ENCODE peak calls at places on chromosomes 12 and 14, in five cellular contexts. A is IMR-90, Q is endodermal cell, D is esophagus squamous epithelium, J is lower lobe of right lung. U is an unnamed sample.

GRCh38 chr12:72535591-72535990 is 263.4 kb downstream of the TRHDE start:
- DNase-seq in A (no peak), Q (no peak), D (no peak), J (no peak), U (no peak)

GRCh38 chr12:15212877-15213276 is 8.3 kb downstream of the RERG start:
- DNase-seq in A (no peak), Q (no peak), D (no peak), J (no peak), U (no peak)

GRCh38 chr12:82473111-82473754 is 114.9 kb downstream of the METTL25 start:
- DNase-seq in A (no peak), Q (peak), D (no peak), J (no peak), U (no peak)

GRCh38 chr12:48542300-48542928 is 17.0 kb downstream of the OR8S1 start:
- DNase-seq in A (peak), Q (peak), D (no peak), J (peak), U (peak)

GRCh38 chr12:143964-144649 is 69.8 kb downstream of the SLC6A12 start:
- DNase-seq in A (no peak), Q (no peak), D (no peak), J (no peak), U (no peak)

GRCh38 chr12:77392467-77392866 is 327.1 kb upstream of the E2F7 start:
- DNase-seq in A (no peak), Q (no peak), D (no peak), J (no peak), U (no peak)

GRCh38 chr12:31005944-31006361 is 67.7 kb upstream of the DDX11 start:
- DNase-seq in A (peak), Q (no peak), D (no peak), J (no peak), U (peak)

GRCh38 chr14:52325126-52325525 is 11.0 kb downstream of the PTGER2 start:
- DNase-seq in A (peak), Q (no peak), D (no peak), J (no peak), U (no peak)

GRCh38 chr12:26100966-26101744 is 23.7 kb downstream of the BHLHE41 start:
- DNase-seq in A (no peak), Q (peak), D (no peak), J (no peak), U (no peak)

GRCh38 chr14:50773632-50774541 is 57.1 kb downstream of the NIN start:
- DNase-seq in A (peak), Q (peak), D (no peak), J (no peak), U (peak)

GRCh38 chr14:57871487-57872080 is 5.7 kb upstream of the SLC35F4 start:
- DNase-seq in A (peak), Q (peak), D (no peak), J (no peak), U (peak)

GRCh38 chr12:125202421-125202820 is 137.2 kb downstream of the AACS start:
- DNase-seq in A (no peak), Q (no peak), D (no peak), J (no peak), U (no peak)

GRCh38 chr12:107523760-107524558 is 161.6 kb upstream of the PWP1 start:
- DNase-seq in A (no peak), Q (no peak), D (no peak), J (no peak), U (no peak)

GRCh38 chr12:124395986-124396385 is 101.1 kb downstream of the RFLNA start:
- DNase-seq in A (no peak), Q (no peak), D (no peak), J (no peak), U (no peak)

GRCh38 chr12:52661668-52662067 is 9.7 kb upstream of the KRT2 start:
- DNase-seq in A (no peak), Q (no peak), D (no peak), J (no peak), U (no peak)

GRCh38 chr12:116737774-116738657 is at the start of the genes RNFT2 and SPRING1:
- DNase-seq in A (peak), Q (peak), D (peak), J (peak), U (peak)
- TF ChIP-seq CTCF in A (peak), Q (peak), D (no peak), J (no peak), U (no peak)

GRCh38 chr12:68613209-68613904 is 2.7 kb downstream of the RAP1B start:
- DNase-seq in A (no peak), Q (no peak), D (no peak), J (no peak), U (no peak)
- H3K4me3 ChIP-seq in A (no peak), Q (peak), D (peak), J (peak), U (peak)

GRCh38 chr14:90460136-90460535 is 63.3 kb downstream of the CALM1 start:
- DNase-seq in A (peak), Q (no peak), D (no peak), J (no peak), U (no peak)

GRCh38 chr14:90464481-90464880 is 67.7 kb downstream of the CALM1 start:
- DNase-seq in A (no peak), Q (no peak), D (no peak), J (no peak), U (no peak)

GRCh38 chr14:90458536-90458935 is 61.7 kb downstream of the CALM1 start:
- DNase-seq in A (no peak), Q (no peak), D (no peak), J (no peak), U (no peak)

GRCh38 chr14:90457191-90457590 is 60.4 kb downstream of the CALM1 start:
- DNase-seq in A (no peak), Q (no peak), D (no peak), J (no peak), U (no peak)

DNA sequence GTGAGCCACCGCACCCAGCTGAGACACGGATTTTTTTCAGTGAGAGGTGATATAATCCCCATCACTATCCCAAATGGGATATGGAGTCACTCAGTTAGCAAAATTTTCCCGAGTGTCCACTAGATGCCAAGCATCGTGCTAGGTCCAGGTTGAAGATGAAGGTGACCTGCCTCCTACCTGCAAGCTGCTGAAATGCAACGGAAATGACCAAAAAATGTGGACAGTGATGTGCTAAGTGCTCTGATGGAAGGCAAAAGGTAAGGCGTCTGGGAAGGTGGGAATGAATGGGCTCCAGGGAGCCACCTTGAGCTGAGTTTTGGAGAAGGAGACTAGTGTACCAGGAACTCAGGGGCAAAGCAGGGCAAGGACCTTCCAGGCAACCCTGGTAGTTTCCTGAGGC is 64.6 kb downstream of the CALM1 start:
- DNase-seq in A (no peak), Q (no peak), D (no peak), J (no peak), U (no peak)
- TF ChIP-seq CTCF in A (no peak), Q (peak), D (no peak), J (no peak), U (no peak)

GRCh38 chr14:74932401-74932901 is 9.4 kb upstream of the RPS6KL1 start:
- DNase-seq in A (no peak), Q (no peak), D (no peak), J (no peak), U (peak)
- H3K4me3 ChIP-seq in A (no peak), Q (no peak), D (no peak), J (no peak), U (no peak)

DNA sequence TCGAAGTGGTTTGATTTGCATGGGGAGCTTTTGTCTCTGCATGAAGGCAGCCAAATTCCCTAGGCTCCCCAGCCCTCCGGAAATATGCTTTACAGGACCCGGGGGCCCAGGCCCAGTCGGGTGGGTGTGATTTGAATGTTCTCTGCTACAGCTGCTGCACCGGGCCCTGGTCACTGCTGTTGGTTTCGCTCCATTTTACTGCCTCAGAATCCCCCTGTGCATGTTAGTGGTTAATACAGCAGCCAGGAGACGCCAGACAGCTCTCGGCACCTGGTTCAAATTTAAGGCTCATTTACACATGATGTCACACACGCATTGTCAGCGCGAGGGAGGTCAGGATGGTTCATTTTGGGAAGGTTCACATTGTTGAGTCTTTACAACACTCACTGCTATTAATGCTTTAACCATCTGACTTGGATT is 99.6 kb downstream of the SLC38A6 start:
- DNase-seq in A (peak), Q (peak), D (no peak), J (no peak), U (peak)
- TF ChIP-seq CTCF in A (no peak), Q (no peak), D (no peak), J (no peak), U (peak)

DNA sequence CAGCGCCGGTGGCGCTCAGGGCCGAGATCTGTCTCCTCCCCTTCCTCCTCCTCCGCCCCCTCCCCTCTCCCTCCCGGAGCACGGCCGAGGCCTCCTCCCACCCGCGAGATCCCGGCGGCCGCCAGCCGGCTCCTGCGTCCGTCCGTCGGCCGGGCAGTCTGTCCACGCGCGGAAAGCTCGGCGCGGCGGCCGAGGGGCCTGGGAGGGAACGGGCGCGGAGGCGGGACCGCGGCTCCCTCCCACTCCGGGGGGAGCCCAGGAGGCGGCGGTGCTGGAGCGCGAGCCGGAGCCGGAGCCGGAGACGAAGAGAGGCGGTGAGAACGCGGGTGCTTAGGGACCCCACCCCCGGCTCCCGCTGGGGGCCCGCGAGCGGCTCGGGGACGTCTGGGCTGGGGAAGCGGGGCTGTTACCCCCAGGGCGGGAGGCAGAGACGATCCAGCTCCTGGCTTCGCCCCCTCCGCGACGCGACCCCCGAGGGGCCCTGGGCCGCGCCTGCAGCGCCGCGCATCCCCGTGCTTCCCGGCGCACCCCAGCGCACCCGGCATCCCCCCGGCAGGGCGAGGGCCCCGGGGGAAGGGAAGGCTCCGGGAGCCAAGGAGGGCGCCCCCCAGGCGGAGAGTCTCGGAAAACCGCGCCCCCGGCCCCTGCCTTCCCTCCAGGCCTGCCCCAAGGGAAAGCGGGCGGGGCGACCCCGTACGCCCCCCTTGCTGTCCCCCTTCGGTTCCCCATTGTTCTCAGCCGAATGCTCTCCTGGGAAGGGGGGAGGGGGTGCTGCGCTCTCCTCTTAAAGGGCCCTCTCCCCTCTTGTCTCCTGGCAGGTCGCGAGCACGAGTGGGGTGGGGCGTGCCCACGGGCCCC is at the start of gene DTX1:
- DNase-seq in A (no peak), Q (no peak), D (no peak), J (no peak), U (no peak)
- H3K4me3 ChIP-seq in A (peak), Q (peak), D (peak), J (peak), U (peak)

GRCh38 chr12:39803151-39803550 is 183.5 kb upstream of the ABCD2 start:
- DNase-seq in A (no peak), Q (no peak), D (no peak), J (no peak), U (no peak)

GRCh38 chr12:39805651-39806050 is 186.0 kb upstream of the ABCD2 start:
- DNase-seq in A (no peak), Q (no peak), D (no peak), J (no peak), U (no peak)

GRCh38 chr12:39804479-39805241 is 185.1 kb upstream of the ABCD2 start:
- DNase-seq in A (no peak), Q (peak), D (no peak), J (no peak), U (no peak)

DNA sequence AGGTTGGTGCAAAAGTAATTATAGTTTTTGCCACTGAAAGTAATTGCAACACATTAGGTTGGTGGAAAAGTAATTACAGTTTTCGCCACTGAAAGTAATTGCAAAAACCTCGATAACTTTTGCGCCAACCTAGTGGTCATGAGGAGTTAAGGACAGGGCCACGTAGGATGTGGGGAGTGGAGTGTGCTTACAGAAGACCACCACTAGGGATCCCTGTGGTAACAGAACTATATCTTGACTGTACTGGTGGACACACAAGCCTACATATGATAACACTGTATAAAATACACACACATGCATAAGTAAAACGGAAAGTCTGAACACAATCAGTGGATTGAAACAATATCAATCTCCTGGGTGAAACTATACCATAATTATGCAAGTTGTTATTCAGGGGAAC is 187.4 kb upstream of the ABCD2 start:
- DNase-seq in A (no peak), Q (peak), D (no peak), J (no peak), U (no peak)
- TF ChIP-seq CTCF in A (no peak), Q (peak), D (no peak), J (no peak), U (peak)

GRCh38 chr12:27780612-27781408 is 774 bp upstream of the MANSC4 start:
- DNase-seq in A (peak), Q (peak), D (no peak), J (no peak), U (peak)

GRCh38 chr12:27782481-27782880 is 2.4 kb upstream of the MANSC4 start:
- DNase-seq in A (no peak), Q (no peak), D (no peak), J (no peak), U (no peak)

GRCh38 chr12:27779837-27780611 is at the start of the genes KLHL42 and MANSC4:
- DNase-seq in A (peak), Q (peak), D (no peak), J (peak), U (peak)

GRCh38 chr12:27779416-27779815 is 617 bp upstream of the KLHL42 start:
- DNase-seq in A (no peak), Q (peak), D (no peak), J (no peak), U (peak)

DNA sequence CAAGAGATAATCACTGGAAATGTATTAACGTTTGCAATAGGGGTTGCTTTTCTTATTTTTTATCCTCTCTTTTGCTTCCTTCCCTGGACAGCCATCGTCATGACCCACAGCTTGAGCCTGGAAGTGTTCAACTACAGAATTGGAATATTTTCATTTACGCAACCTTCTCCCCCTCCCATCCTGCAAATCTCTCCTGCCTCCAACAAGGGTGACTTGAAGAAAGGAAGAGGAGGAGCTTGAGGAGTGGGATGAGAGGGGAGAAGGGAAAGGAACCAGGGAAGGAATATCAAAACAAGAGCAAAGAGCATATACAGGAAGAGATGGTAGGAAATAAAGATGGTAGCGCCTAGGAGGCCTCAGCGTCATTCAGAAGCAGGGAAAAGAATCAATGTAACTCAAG is 1.6 kb upstream of the MANSC4 start:
- DNase-seq in A (peak), Q (no peak), D (no peak), J (no peak), U (peak)
- H3K4me3 ChIP-seq in A (peak), Q (peak), D (peak), J (peak), U (peak)

DNA sequence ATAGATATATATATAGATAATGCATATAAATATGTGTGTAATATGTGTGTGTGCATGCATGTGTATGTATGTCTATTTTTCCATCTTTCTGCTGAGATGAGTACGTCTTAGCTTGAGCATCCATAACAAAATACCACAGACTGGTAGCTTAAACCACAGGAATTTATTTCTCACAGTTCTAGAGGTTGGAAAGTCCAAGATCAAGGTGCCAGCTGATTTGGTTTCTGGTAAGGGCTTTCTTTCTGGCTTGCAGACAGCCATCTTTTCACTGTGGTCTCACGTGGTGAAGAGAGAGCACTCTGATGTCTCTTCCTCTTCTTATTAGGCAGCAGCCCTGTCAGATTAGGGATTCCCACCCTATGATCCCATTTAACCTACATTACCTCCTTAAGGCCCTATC is 47.3 kb downstream of the ACSM4 start:
- DNase-seq in A (no peak), Q (no peak), D (no peak), J (no peak), U (no peak)
- TF ChIP-seq CTCF in A (no peak), Q (no peak), D (no peak), J (no peak), U (no peak)